ENCODE peak calls at places on chromosomes 12 and 14, in four cellular contexts. One of them, this sample, is unnamed.

GRCh38 chr14:37655418-37655817 is 60.0 kb downstream of the TTC6 start:
- DNase-seq in tibial artery: no peak
- DNase-seq in prostate gland: no peak
- DNase-seq in lower leg skin: no peak
- DNase-seq in this sample: peak

GRCh38 chr14:69820991-69821390 is 23.9 kb upstream of the SLC10A1 start:
- DNase-seq in tibial artery: no peak
- DNase-seq in prostate gland: no peak
- DNase-seq in lower leg skin: no peak
- DNase-seq in this sample: no peak

GRCh38 chr14:65006251-65006721 is 19.6 kb downstream of the FNTB start:
- DNase-seq in tibial artery: no peak
- DNase-seq in prostate gland: no peak
- DNase-seq in lower leg skin: peak
- DNase-seq in this sample: no peak

GRCh38 chr12:8018666-8019581 is 13.6 kb upstream of the FOXJ2 start:
- DNase-seq in tibial artery: no peak
- DNase-seq in prostate gland: no peak
- DNase-seq in lower leg skin: no peak
- DNase-seq in this sample: no peak

GRCh38 chr12:57772429-57773322 is at the start of gene EEF1AKMT3:
- DNase-seq in tibial artery: peak
- DNase-seq in prostate gland: peak
- DNase-seq in lower leg skin: peak
- DNase-seq in this sample: peak

GRCh38 chr12:56010112-56010570 is 10.7 kb upstream of the IKZF4 start:
- DNase-seq in tibial artery: no peak
- DNase-seq in prostate gland: no peak
- DNase-seq in lower leg skin: no peak
- DNase-seq in this sample: no peak

GRCh38 chr12:115852054-115852453 is 425.4 kb downstream of the MED13L start:
- DNase-seq in tibial artery: no peak
- DNase-seq in prostate gland: no peak
- DNase-seq in lower leg skin: no peak
- DNase-seq in this sample: no peak

GRCh38 chr12:32261638-32262037 is 137.7 kb upstream of the FGD4 start:
- DNase-seq in tibial artery: no peak
- DNase-seq in prostate gland: no peak
- DNase-seq in lower leg skin: no peak
- DNase-seq in this sample: no peak

GRCh38 chr12:121786441-121786825 is 7.1 kb downstream of the RHOF start:
- DNase-seq in tibial artery: no peak
- DNase-seq in prostate gland: no peak
- DNase-seq in lower leg skin: no peak
- DNase-seq in this sample: peak

GRCh38 chr14:70188608-70189540 is at the start of gene SLC8A3:
- DNase-seq in tibial artery: no peak
- DNase-seq in prostate gland: peak
- DNase-seq in lower leg skin: no peak
- DNase-seq in this sample: peak

GRCh38 chr14:53044486-53044885 is 93.6 kb upstream of the FERMT2 start:
- DNase-seq in tibial artery: no peak
- DNase-seq in prostate gland: no peak
- DNase-seq in lower leg skin: no peak
- DNase-seq in this sample: peak

DNA sequence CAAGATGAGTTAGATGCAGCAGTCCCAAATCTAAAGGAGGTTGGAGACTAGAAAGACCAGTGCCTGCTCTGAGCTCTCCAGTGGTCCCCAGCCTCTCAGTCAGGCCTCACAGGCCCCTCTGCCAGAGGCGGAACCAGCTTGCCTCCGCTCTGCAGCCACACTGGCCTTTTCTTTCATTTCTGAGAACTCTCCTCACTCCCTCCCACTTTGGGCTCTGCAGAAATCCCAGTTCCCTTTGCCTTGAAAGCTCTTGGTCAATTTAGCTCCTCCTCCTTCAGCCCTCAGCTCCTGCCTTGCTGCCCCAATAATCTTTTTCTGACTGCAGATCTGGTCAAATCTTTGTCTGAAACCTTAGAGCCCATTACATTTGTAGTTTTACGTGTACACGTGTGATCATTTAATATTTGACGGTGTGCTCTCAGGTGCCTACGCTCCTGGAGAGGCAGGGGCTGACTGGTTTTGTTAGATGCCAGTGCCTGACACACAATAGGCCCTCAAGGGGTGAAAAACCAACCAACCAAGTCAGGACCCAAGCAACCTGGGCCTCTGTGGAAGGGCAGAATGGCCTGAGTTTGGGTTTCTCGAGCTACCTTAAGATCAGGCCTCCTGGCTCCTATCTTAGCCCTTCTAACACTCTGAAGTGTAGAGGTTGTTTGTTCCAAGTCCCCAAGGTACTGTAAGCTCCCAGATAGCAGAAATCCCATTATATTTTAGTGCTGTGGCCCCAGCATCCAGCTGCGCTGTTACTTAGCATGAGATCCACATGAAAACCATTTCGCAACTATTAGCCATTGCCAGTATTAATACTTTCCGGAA is 1.1 kb upstream of the NUDT4 start:
- DNase-seq in tibial artery: no peak
- DNase-seq in prostate gland: no peak
- DNase-seq in lower leg skin: no peak
- DNase-seq in this sample: peak
- H3K4me3 ChIP-seq in tibial artery: peak
- H3K4me3 ChIP-seq in prostate gland: no peak
- H3K4me3 ChIP-seq in lower leg skin: no peak
- H3K4me3 ChIP-seq in this sample: peak

GRCh38 chr12:50639721-50640120 is 124.2 kb upstream of the ATF1 start:
- DNase-seq in tibial artery: no peak
- DNase-seq in prostate gland: no peak
- DNase-seq in lower leg skin: no peak
- DNase-seq in this sample: no peak
- TF ChIP-seq CTCF in tibial artery: no peak
- TF ChIP-seq CTCF in prostate gland: no peak
- TF ChIP-seq CTCF in lower leg skin: no peak
- TF ChIP-seq CTCF in this sample: no peak

GRCh38 chr12:119686355-119686754 is 18.4 kb downstream of the PRKAB1 start:
- DNase-seq in tibial artery: no peak
- DNase-seq in prostate gland: no peak
- DNase-seq in lower leg skin: no peak
- DNase-seq in this sample: no peak
- H3K4me3 ChIP-seq in tibial artery: no peak
- H3K4me3 ChIP-seq in prostate gland: no peak
- H3K4me3 ChIP-seq in lower leg skin: no peak
- H3K4me3 ChIP-seq in this sample: no peak

DNA sequence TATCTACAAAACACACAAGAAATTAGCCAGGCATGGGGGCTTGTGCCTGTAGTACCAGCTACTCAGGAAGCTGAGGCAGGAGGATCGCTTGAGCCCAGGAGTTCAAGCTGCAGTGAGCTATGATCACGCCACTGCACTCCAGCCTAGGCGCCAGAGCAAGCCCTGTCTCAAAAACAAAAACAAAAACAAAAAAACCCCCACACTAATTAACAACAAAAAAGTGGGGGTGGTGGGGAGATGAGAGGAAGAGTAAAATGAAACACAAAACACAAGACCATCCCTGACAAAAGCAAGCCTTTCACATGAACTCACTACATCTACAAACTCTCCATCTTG is 53.9 kb upstream of the HECTD1 start:
- DNase-seq in tibial artery: no peak
- DNase-seq in prostate gland: no peak
- DNase-seq in lower leg skin: no peak
- DNase-seq in this sample: no peak
- TF ChIP-seq CTCF in tibial artery: no peak
- TF ChIP-seq CTCF in prostate gland: no peak
- TF ChIP-seq CTCF in lower leg skin: no peak
- TF ChIP-seq CTCF in this sample: no peak

DNA sequence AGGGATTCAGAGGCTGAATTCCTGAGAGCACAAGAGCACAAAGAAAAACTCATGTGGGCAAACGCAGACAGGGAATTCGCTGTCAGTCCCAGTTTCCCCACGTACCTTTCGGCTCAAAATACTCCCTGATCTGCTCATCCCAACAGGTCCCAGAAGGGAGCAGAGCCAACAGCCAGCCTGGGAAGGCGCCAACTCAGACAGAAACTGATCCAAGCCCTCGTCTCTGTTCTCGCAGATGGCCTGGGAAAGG is 61.2 kb upstream of the FBRSL1 start:
- DNase-seq in tibial artery: no peak
- DNase-seq in prostate gland: peak
- DNase-seq in lower leg skin: no peak
- DNase-seq in this sample: no peak
- H3K4me3 ChIP-seq in tibial artery: no peak
- H3K4me3 ChIP-seq in prostate gland: no peak
- H3K4me3 ChIP-seq in lower leg skin: no peak
- H3K4me3 ChIP-seq in this sample: no peak

DNA sequence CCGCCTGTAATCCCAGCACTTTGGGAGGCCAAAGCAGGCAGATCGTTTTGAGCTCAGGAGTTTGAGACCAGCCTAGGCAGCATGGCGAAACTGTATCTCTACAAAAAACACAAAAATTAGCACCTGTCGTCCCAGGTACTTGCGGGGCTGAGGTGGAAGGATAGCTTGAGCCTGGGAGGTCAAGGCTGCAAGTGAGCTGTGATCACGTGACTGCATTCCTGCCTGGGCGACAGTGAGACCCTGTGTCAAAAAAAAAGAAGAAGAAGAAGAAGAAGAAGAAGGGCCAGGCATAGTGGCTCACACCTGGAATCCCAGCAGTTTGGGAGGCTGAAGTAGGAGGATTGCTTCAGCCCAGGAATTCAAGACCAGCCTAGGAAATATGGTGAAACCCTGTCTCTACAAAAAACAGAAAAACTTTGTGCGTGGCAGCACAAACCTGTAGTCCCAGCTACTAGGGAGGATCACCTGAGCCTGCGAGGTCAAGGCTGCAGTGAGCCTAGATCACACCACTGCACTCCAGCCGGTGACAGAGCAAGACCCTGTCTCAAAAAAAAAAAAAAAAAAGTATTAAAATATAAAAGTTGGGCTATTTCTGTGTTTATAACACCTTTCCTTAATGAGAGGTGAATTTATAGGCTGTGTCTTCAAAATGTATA is 15.5 kb downstream of the RXYLT1 start:
- DNase-seq in tibial artery: no peak
- DNase-seq in prostate gland: no peak
- DNase-seq in lower leg skin: no peak
- DNase-seq in this sample: no peak
- TF ChIP-seq CTCF in tibial artery: no peak
- TF ChIP-seq CTCF in prostate gland: no peak
- TF ChIP-seq CTCF in lower leg skin: no peak
- TF ChIP-seq CTCF in this sample: no peak

DNA sequence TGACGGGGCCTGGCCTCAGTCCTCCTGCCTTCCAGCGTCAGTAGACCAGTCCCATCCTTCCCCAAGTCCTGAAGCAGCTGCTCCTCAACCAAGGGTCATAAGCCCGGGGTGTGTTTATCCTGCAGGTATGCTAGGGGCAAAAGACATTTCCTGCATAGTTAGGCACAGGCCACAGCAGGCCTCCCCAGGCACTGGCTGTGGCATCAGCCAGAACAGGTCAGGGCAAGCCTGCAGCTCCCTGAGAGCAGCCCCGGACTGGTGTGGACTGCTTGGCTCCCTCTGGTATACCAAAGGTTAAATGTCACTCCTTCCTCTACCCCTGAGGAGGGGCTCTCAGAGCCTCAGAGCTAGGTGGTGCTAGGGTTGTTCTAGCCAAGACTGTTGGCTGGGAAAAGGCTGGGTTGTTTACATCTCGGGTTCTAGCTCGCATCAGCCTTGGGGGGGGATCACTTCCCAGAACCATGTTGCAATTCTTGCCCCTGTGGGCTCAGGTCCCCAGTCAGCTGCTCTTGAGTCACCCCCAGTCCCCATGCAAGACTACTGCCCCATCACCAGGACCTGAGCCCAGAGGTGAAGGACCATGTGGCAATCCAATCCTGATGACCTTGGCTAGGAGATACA is 2.9 kb downstream of the MMP14 start:
- DNase-seq in tibial artery: peak
- DNase-seq in prostate gland: peak
- DNase-seq in lower leg skin: peak
- DNase-seq in this sample: peak
- H3K4me3 ChIP-seq in tibial artery: peak
- H3K4me3 ChIP-seq in prostate gland: peak
- H3K4me3 ChIP-seq in lower leg skin: peak
- H3K4me3 ChIP-seq in this sample: peak

GRCh38 chr14:31326111-31326510 is 94.2 kb downstream of the HEATR5A start:
- DNase-seq in tibial artery: no peak
- DNase-seq in prostate gland: no peak
- DNase-seq in lower leg skin: no peak
- DNase-seq in this sample: peak
- TF ChIP-seq CTCF in tibial artery: no peak
- TF ChIP-seq CTCF in prostate gland: no peak
- TF ChIP-seq CTCF in lower leg skin: no peak
- TF ChIP-seq CTCF in this sample: peak

GRCh38 chr12:75257510-75257909 is 47.9 kb upstream of the KCNC2 start:
- DNase-seq in tibial artery: no peak
- DNase-seq in prostate gland: no peak
- DNase-seq in lower leg skin: no peak
- DNase-seq in this sample: no peak
- H3K4me3 ChIP-seq in tibial artery: no peak
- H3K4me3 ChIP-seq in prostate gland: no peak
- H3K4me3 ChIP-seq in lower leg skin: no peak
- H3K4me3 ChIP-seq in this sample: no peak

GRCh38 chr14:20179218-20179617 is 11.5 kb upstream of the OR11G2 start:
- DNase-seq in tibial artery: peak
- DNase-seq in prostate gland: no peak
- DNase-seq in lower leg skin: no peak
- DNase-seq in this sample: no peak

GRCh38 chr14:20177433-20177974 is 13.2 kb upstream of the OR11G2 start:
- DNase-seq in tibial artery: no peak
- DNase-seq in prostate gland: no peak
- DNase-seq in lower leg skin: no peak
- DNase-seq in this sample: no peak

GRCh38 chr14:20179880-20180279 is 10.8 kb upstream of the OR11G2 start:
- DNase-seq in tibial artery: no peak
- DNase-seq in prostate gland: no peak
- DNase-seq in lower leg skin: no peak
- DNase-seq in this sample: no peak

DNA sequence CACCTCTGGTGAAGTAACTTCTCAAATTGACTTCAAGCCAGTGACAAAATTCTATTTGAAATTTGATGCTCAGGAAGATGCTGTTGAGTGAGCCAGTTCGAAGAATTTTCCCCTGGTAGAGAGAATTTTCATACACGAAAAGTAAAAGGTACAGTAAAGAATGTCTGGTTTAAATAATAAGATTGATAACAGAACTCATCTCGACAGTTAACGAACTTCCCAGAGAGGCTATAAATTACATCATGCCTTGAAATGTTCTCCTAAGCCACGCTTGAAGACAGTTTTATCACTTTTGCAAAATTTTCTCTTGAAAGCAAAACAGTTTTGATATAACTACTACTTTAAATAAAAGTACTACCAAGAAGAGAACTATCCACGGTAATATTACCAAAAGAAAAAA is 14.4 kb upstream of the OR11G2 start:
- DNase-seq in tibial artery: no peak
- DNase-seq in prostate gland: no peak
- DNase-seq in lower leg skin: no peak
- DNase-seq in this sample: no peak
- TF ChIP-seq CTCF in tibial artery: no peak
- TF ChIP-seq CTCF in prostate gland: no peak
- TF ChIP-seq CTCF in lower leg skin: no peak
- TF ChIP-seq CTCF in this sample: no peak

This sample was measured in choroid plexus epithelial cell.